ENCODE peak calls at places on chromosomes 7 and 10, in five cellular contexts. L is breast epithelium, A is A549, C is foreskin keratinocyte, Y is neural progenitor cell. P is an unnamed sample.

GRCh38 chr10:124125305-124126116 is 32.1 kb upstream of the CHST15 start:
- DNase-seq in A (peak), Y (peak), L (no peak), C (peak), P (no peak)

GRCh38 chr10:13001041-13001886 is at the start of gene CCDC3:
- DNase-seq in C (no peak), L (no peak), Y (peak), A (peak), P (peak)

GRCh38 chr10:96830511-96831199 is 1.4 kb upstream of the LCOR start:
- DNase-seq in C (peak), Y (peak), L (no peak), A (peak), P (peak)

GRCh38 chr7:120033114-120033513 is 239.9 kb upstream of the KCND2 start:
- DNase-seq in C (no peak), L (no peak), Y (peak), A (no peak), P (no peak)

GRCh38 chr7:156167417-156167807 is 355.1 kb upstream of the SHH start:
- DNase-seq in L (no peak), Y (no peak), A (no peak), C (no peak), P (no peak)

GRCh38 chr10:17265468-17265867 is 37.4 kb downstream of the VIM start:
- DNase-seq in A (no peak), Y (no peak), L (no peak), C (peak), P (no peak)

GRCh38 chr7:9192969-9193368 is 759.6 kb downstream of the NXPH1 start:
- DNase-seq in Y (no peak), C (peak), L (no peak), A (no peak), P (no peak)

GRCh38 chr7:94509264-94509878 is at the start of gene CASD1:
- DNase-seq in C (no peak), L (peak), Y (no peak), A (peak), P (peak)

GRCh38 chr10:46523119-46523880 is 33.2 kb downstream of the GPRIN2 start:
- DNase-seq in L (peak), Y (no peak), C (no peak), A (peak), P (no peak)

GRCh38 chr10:4824791-4825310 is 1.2 kb upstream of the AKR1E2 start:
- DNase-seq in A (no peak), L (no peak), C (no peak), Y (no peak), P (no peak)

GRCh38 chr10:70228503-70228902 is 4.7 kb downstream of the PPA1 start:
- DNase-seq in L (no peak), Y (no peak), C (no peak), A (no peak), P (no peak)
- H3K27ac ChIP-seq in L (peak), Y (no peak), C (no peak), A (peak), P (no peak)

DNA sequence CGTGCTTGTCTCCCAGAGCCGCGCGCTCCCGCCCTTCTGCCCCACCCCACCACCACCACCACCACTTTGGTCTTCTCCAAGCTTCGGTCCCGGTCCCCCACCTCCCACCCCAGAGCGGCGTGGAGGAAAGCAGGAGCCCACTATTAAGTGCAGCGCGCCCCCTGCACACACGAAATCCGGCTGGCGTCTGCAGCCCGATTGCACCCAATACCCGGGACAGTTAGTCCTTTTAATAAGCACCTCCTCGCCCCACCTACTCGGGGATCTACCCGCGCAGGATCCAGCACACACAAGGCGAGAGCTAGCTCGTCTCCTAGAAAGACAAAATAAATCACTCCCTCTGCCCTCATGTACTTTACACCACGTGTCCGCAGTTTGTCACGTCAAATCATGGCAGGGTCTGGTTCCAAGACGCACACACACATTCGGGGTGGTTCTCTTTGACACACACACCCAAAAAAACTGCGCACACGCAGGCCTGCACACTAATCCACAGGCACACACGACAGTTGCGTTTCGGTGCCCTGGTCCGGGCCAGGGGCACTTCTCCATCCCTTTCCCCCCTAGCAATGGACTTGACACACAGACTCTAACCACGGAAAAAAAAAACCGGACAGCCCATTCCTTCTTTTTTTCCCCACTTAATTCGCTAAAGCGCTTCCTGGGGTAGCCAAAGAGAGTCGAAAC is 1.6 kb downstream of the SFMBT2 start:
- DNase-seq in L (no peak), C (peak), Y (peak), A (peak), P (no peak)
- TF ChIP-seq CTCF in L (no peak), C (no peak), Y (no peak), A (no peak), P (no peak)

GRCh38 chr7:30029696-30030095 is 1.5 kb downstream of the PLEKHA8 start:
- DNase-seq in C (no peak), Y (peak), A (peak), L (no peak), P (no peak)
- H3K27ac ChIP-seq in C (no peak), Y (no peak), A (no peak), L (no peak), P (no peak)

DNA sequence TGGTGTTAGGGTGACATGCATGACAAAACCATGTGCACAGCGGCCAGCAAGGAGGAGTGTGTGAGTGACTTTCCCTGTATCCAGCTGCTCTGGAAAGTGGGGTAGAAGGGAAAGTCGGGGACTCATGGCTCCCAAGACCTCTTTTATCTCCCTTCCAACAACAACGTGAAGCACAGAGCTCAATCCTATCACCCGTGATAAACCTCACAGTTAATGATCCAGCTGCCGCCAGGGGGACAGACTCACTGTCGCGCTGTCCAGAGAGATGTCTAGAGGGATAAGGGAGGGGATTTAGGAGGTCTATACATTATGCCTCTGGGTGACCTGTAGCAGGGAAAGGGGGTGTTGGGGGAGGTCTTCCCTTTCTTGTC is 83.9 kb upstream of the SMNDC1 start:
- DNase-seq in A (no peak), Y (peak), L (no peak), C (no peak), P (peak)
- TF ChIP-seq CTCF in A (no peak), Y (peak), L (no peak), C (no peak), P (peak)

GRCh38 chr10:125213541-125214282 is 53.3 kb upstream of the CTBP2 start:
- DNase-seq in C (peak), A (no peak), Y (no peak), L (no peak), P (no peak)
- H3K27ac ChIP-seq in C (no peak), A (no peak), Y (no peak), L (no peak), P (no peak)

GRCh38 chr10:84328303-84329093 is at the start of gene CCSER2:
- DNase-seq in L (peak), C (peak), A (peak), Y (peak), P (peak)
- TF ChIP-seq CTCF in L (no peak), C (peak), A (no peak), Y (peak), P (peak)